ENCODE peak calls at places on chromosomes 11 and 22, in ten cellular contexts. X is lower leg skin, T is GM06990, G is endothelial cell of umbilical vein, I is mucosa of descending colon, C is BJ, N is left ventricle myocardium inferior, Z is epithelial cell of esophagus, J is fibroblast of pulmonary artery, Y is tibial nerve. L is an unnamed sample.

GRCh38 chr22:19175602-19176174 is 2.8 kb downstream of the SLC25A1 start:
- DNase-seq in Z (no peak), C (no peak), J (no peak), Y (no peak), G (no peak), T (no peak), N (no peak), I (peak), X (no peak), L (no peak)

GRCh38 chr11:122933434-122933833 is 48.2 kb downstream of the BSX start:
- DNase-seq in T (no peak), J (no peak), G (no peak), I (no peak), C (peak), Y (no peak), N (no peak), Z (no peak), X (no peak), L (peak)

GRCh38 chr22:45210577-45211431 is 29.9 kb downstream of the KIAA0930 start:
- DNase-seq in I (no peak), Z (no peak), G (no peak), N (no peak), X (no peak), T (no peak), Y (no peak), J (no peak), C (peak), L (peak)

GRCh38 chr11:124612567-124613245 is 1.5 kb downstream of the PANX3 start:
- DNase-seq in J (peak), Z (peak), C (no peak), G (no peak), X (no peak), Y (no peak), N (no peak), I (no peak), T (no peak), L (no peak)

GRCh38 chr22:39470462-39471335 is 13.9 kb downstream of the MGAT3 start:
- DNase-seq in G (no peak), I (no peak), Y (no peak), Z (no peak), T (no peak), N (no peak), C (no peak), X (no peak), J (no peak), L (peak)

GRCh38 chr22:33357894-33358440 is 299.8 kb upstream of the SYN3 start:
- DNase-seq in I (no peak), J (no peak), C (no peak), N (no peak), G (no peak), T (no peak), Z (no peak), X (no peak), Y (no peak), L (no peak)

GRCh38 chr22:43426816-43427215 is 15.0 kb downstream of the MPPED1 start:
- DNase-seq in G (no peak), I (no peak), C (no peak), T (no peak), Z (no peak), Y (no peak), J (no peak), N (no peak), X (no peak), L (no peak)

GRCh38 chr22:41931701-41932269 is 5.2 kb upstream of the TNFRSF13C start:
- DNase-seq in X (no peak), N (no peak), G (no peak), T (peak), I (no peak), C (no peak), J (no peak), Z (no peak), Y (no peak), L (no peak)

GRCh38 chr22:41596776-41597634 is 7.4 kb upstream of the PMM1 start:
- DNase-seq in I (peak), G (peak), Z (peak), Y (no peak), N (peak), X (no peak), J (peak), C (no peak), T (peak), L (peak)

GRCh38 chr22:42914511-42915076 is 57.5 kb upstream of the ARFGAP3 start:
- DNase-seq in G (no peak), C (no peak), J (no peak), Z (no peak), X (no peak), T (no peak), Y (no peak), I (no peak), N (no peak), L (no peak)

GRCh38 chr22:36644333-36644757 is 59.2 kb downstream of the CACNG2 start:
- DNase-seq in G (peak), Z (peak), T (no peak), N (no peak), I (peak), C (peak), Y (no peak), J (peak), X (no peak), L (peak)

GRCh38 chr11:8689726-8690255 is 7.2 kb downstream of the RPL27A start:
- DNase-seq in N (no peak), G (no peak), Z (no peak), Y (no peak), T (no peak), X (peak), I (no peak), J (no peak), C (no peak), L (no peak)

GRCh38 chr11:78465169-78465942 is 47.7 kb upstream of the GAB2 start:
- DNase-seq in N (no peak), I (no peak), C (no peak), Y (no peak), T (peak), G (no peak), X (no peak), J (no peak), Z (no peak), L (no peak)

GRCh38 chr11:8342821-8343681 is 79.4 kb upstream of the LMO1 start:
- DNase-seq in C (no peak), Z (peak), X (no peak), J (no peak), N (no peak), G (no peak), Y (no peak), I (no peak), T (peak), L (no peak)

GRCh38 chr11:16945671-16946469 is 68.3 kb downstream of the PLEKHA7 start:
- DNase-seq in X (no peak), J (peak), I (peak), N (peak), C (no peak), G (peak), T (peak), Y (no peak), Z (peak), L (peak)

GRCh38 chr22:31126869-31127175 is 4.1 kb downstream of the INPP5J start:
- DNase-seq in Z (no peak), Y (no peak), X (no peak), C (no peak), J (no peak), N (no peak), T (no peak), G (no peak), I (no peak), L (no peak)

GRCh38 chr22:35883028-35883620 is 145.5 kb downstream of the RBFOX2 start:
- DNase-seq in T (no peak), Z (peak), J (peak), G (peak), X (no peak), C (no peak), N (no peak), Y (no peak), I (no peak), L (peak)

GRCh38 chr11:16982256-16982671 is 31.9 kb downstream of the PLEKHA7 start:
- DNase-seq in T (no peak), C (no peak), Y (no peak), G (no peak), X (no peak), Z (no peak), J (no peak), N (no peak), I (no peak), L (no peak)

GRCh38 chr11:79461144-79461543 is 20.3 kb upstream of the TENM4 start:
- DNase-seq in Z (peak), N (no peak), C (no peak), T (no peak), I (peak), G (no peak), J (peak), X (no peak), Y (no peak), L (peak)

GRCh38 chr22:21000215-21000986 is 1.5 kb downstream of the THAP7 start:
- DNase-seq in C (no peak), Z (peak), T (no peak), I (no peak), J (no peak), N (no peak), X (no peak), G (no peak), Y (no peak), L (no peak)

GRCh38 chr11:20712912-20713311 is 43.5 kb downstream of the NELL1 start:
- DNase-seq in I (no peak), G (no peak), J (no peak), N (no peak), C (no peak), T (no peak), Z (no peak), X (no peak), Y (no peak), L (no peak)

GRCh38 chr11:1073261-1073724 is 1.4 kb upstream of the MUC2 start:
- DNase-seq in C (no peak), G (peak), I (peak), N (peak), Y (peak), T (no peak), X (no peak), J (peak), Z (peak), L (peak)

GRCh38 chr11:69137148-69137844 is 18.4 kb upstream of the SMIM38 start:
- DNase-seq in Y (peak), Z (no peak), T (no peak), X (no peak), C (no peak), G (no peak), N (no peak), J (no peak), I (no peak), L (no peak)

GRCh38 chr11:215581-216037 is 8.1 kb downstream of the RIC8A start:
- DNase-seq in C (no peak), N (no peak), J (no peak), X (no peak), Y (no peak), G (no peak), T (no peak), Z (peak), I (no peak), L (no peak)

GRCh38 chr11:85086511-85087284 is 540.4 kb downstream of the DLG2 start:
- DNase-seq in I (no peak), N (no peak), J (no peak), X (no peak), Y (no peak), G (no peak), T (no peak), Z (peak), C (no peak), L (no peak)

GRCh38 chr11:132944557-132944920 is 587.8 kb downstream of the OPCML start:
- DNase-seq in N (no peak), J (no peak), G (no peak), Z (no peak), I (no peak), T (no peak), Y (no peak), X (no peak), C (no peak), L (no peak)

GRCh38 chr11:77636738-77637344 is 753 bp downstream of the CLNS1A start:
- DNase-seq in N (no peak), G (peak), J (no peak), X (no peak), I (no peak), Z (no peak), T (no peak), C (no peak), Y (no peak), L (no peak)

GRCh38 chr11:96340555-96340885 is 2.5 kb downstream of the MAML2 start:
- DNase-seq in Y (no peak), C (no peak), T (no peak), N (no peak), Z (no peak), I (no peak), J (peak), X (no peak), G (no peak), L (no peak)

GRCh38 chr22:21755855-21756284 is 20.3 kb upstream of the YPEL1 start:
- DNase-seq in T (no peak), X (no peak), I (no peak), J (peak), N (no peak), Z (peak), G (peak), C (no peak), Y (no peak), L (peak)

GRCh38 chr11:55707029-55707428 is 45.0 kb downstream of the OR4C6 start:
- DNase-seq in J (peak), I (no peak), T (no peak), G (peak), N (no peak), Z (peak), C (no peak), Y (no peak), X (no peak), L (peak)

GRCh38 chr11:122367809-122368231 is 251.8 kb upstream of the BLID start:
- DNase-seq in N (no peak), J (peak), X (no peak), Z (peak), T (no peak), Y (peak), G (peak), C (no peak), I (no peak), L (peak)

GRCh38 chr11:132856032-132856431 is 676.3 kb downstream of the OPCML start:
- DNase-seq in Y (no peak), N (no peak), Z (no peak), X (no peak), G (no peak), T (no peak), J (no peak), C (no peak), I (no peak), L (no peak)

GRCh38 chr11:114479331-114479730 is 40.1 kb downstream of the REXO2 start:
- DNase-seq in N (no peak), X (no peak), Y (no peak), J (peak), G (no peak), I (no peak), T (no peak), Z (peak), C (no peak), L (no peak)

GRCh38 chr11:7635137-7635536 is 38.2 kb downstream of the CYB5R2 start:
- DNase-seq in X (no peak), I (peak), Z (no peak), Y (no peak), N (peak), J (no peak), T (no peak), C (no peak), G (no peak), L (no peak)

GRCh38 chr11:77374611-77375031 is 73.1 kb upstream of the GDPD4 start:
- DNase-seq in I (peak), X (no peak), G (no peak), Z (peak), Y (no peak), N (no peak), C (no peak), J (no peak), T (no peak), L (no peak)

GRCh38 chr11:65524010-65524746 is 705 bp upstream of the SCYL1 start:
- DNase-seq in G (peak), T (no peak), I (peak), C (no peak), Z (no peak), J (no peak), N (peak), X (no peak), Y (no peak), L (no peak)

GRCh38 chr22:16922076-16922475 is 85.9 kb downstream of the GAB4 start:
- DNase-seq in Y (no peak), J (no peak), N (no peak), G (no peak), I (no peak), C (no peak), X (no peak), Z (no peak), T (no peak), L (no peak)

GRCh38 chr22:37237371-37238268 is 6.4 kb downstream of the RAC2 start:
- DNase-seq in G (no peak), Z (no peak), J (no peak), C (no peak), T (no peak), N (no peak), X (no peak), Y (no peak), I (no peak), L (peak)

GRCh38 chr11:71527576-71528210 is 626 bp downstream of the KRTAP5-7 start:
- DNase-seq in C (no peak), T (no peak), X (peak), J (no peak), G (no peak), I (no peak), Z (no peak), N (no peak), Y (no peak), L (no peak)
- H3K4me3 ChIP-seq in C (no peak), T (no peak), X (no peak), J (no peak), G (no peak), I (no peak), Z (no peak), N (no peak), Y (no peak), L (no peak)

GRCh38 chr11:64284962-64285884 is at the start of gene GPR137:
- DNase-seq in Z (peak), X (peak), Y (peak), N (peak), T (peak), G (peak), J (peak), C (no peak), I (peak), L (peak)

GRCh38 chr11:64286801-64287159 is 1.1 kb downstream of the GPR137 start:
- DNase-seq in G (no peak), C (no peak), Z (no peak), J (no peak), X (no peak), N (no peak), T (no peak), Y (no peak), I (no peak), L (no peak)

GRCh38 chr11:64287676-64288352 is 2.2 kb downstream of the GPR137 start:
- DNase-seq in I (no peak), J (no peak), C (no peak), Y (no peak), T (no peak), Z (no peak), G (no peak), X (no peak), N (no peak), L (no peak)

GRCh38 chr11:64284048-64284961 is at the start of gene BAD:
- DNase-seq in G (peak), X (peak), T (peak), C (no peak), I (peak), Z (peak), Y (peak), J (peak), N (peak), L (peak)

GRCh38 chr11:64285885-64286800 is 495 bp downstream of the GPR137 start:
- DNase-seq in Y (no peak), T (peak), Z (no peak), G (no peak), I (peak), J (no peak), N (no peak), X (no peak), C (no peak), L (no peak)
- TF ChIP-seq CTCF in Y (no peak), T (peak), Z (no peak), G (no peak), I (no peak), J (peak), N (no peak), X (no peak), C (peak), L (no peak)

DNA sequence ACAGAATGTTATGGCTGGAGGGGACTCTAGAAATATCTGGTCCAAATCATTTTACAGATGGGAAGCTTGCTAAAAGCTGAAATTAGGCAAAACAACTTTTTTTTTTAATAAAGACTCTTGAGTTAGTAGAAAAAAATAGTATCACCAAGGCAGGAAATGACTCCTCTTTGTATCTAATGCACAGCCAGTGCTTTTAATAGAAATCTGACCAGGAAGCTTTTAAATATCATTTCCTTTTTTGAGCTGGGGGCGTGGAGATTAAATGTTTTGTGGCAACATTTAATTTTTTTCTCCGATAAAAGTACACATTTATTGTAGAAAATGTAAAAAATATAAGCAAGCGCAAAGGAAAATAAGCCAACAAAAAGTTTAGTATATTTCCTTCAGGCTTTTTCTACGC is 22.5 kb downstream of the TRAF6 start:
- DNase-seq in G (peak), Y (no peak), X (no peak), T (no peak), C (no peak), Z (no peak), N (no peak), J (peak), I (no peak), L (no peak)
- H3K4me3 ChIP-seq in G (peak), Y (no peak), X (no peak), T (no peak), C (no peak), Z (no peak), N (peak), J (no peak), I (no peak), L (no peak)

DNA sequence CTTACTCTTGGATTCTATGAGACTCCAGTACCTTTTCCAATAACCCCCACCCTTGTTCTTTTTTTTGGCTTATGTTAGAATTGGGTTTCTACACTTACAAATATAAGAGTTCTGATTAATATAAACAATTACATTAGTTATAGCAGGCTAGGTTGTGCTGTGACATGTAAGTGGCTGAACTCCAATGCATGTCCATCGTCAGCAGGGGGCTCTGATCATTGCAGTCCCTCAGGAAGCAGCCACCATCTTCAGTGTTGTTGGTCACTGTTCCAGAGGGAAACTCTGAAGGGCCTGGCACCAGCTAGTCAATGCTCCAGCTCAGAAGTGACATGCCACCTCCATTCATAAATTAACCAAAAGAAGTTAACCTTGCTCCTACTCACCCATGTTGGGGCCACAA is 5.6 kb downstream of the LIPT2 start:
- DNase-seq in I (no peak), T (no peak), N (no peak), G (no peak), X (no peak), Y (no peak), C (no peak), J (no peak), Z (peak), L (peak)
- TF ChIP-seq CTCF in I (no peak), T (peak), N (no peak), G (peak), X (no peak), Y (no peak), C (no peak), J (peak), Z (no peak), L (peak)

DNA sequence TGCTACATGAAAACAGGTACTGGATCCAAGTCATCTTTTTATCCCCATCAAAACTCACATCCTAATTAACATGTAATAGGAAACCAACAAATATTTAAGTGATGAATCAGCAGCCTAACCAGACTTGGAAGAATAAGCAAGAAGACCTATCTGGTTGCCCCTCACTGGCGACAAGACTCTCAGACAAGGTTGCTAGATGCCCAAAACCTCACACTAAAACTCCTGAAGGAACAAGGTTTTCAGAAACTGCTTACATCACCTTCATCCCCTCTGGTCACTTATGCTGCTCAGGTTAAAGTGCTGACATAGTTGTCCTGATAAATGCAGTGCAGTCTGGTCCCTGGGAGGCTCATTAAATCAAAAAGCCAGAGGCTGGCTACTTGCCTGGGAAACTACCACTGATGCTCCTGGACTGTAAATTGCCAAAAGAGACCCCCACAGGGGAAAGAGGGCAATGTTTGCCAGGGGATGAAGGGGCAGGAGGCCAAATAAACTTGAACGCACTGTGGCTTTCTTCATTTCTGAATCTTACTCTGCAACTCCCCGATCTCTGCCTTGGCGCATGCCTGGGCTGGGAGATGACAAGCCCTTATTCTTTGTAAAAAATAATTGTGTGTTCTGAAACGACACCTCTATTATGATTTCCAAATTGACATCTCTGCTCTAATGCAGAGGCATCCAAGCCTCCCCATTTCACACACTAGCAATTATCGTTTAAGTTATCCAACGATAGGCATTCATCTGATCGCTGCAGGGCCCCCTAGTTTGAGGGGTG is 72.7 kb downstream of the AMBRA1 start:
- DNase-seq in C (no peak), Y (no peak), X (no peak), I (no peak), G (peak), J (peak), N (no peak), Z (peak), T (no peak), L (peak)
- H3K4me3 ChIP-seq in C (no peak), Y (no peak), X (no peak), I (no peak), G (no peak), J (no peak), N (no peak), Z (no peak), T (no peak), L (no peak)